ENCODE peak calls at places on chromosomes 6 and 20, in eight cellular contexts. B is lower leg skin, N is endothelial cell of umbilical vein, Q is uterus, I is Peyer's patch, M is gastrocnemius medialis, C is adrenal gland, K is testis. G is an unnamed sample.

GRCh38 chr20:7667194-7667593 is 273.1 kb downstream of the HAO1 start:
- DNase-seq in B (no peak), N (peak; percentile 80), Q (no peak), I (no peak), M (no peak), C (no peak), K (no peak), G (no peak)

GRCh38 chr20:15600565-15600964 is 972.7 kb downstream of the KIF16B start:
- DNase-seq in B (no peak), N (no peak), Q (no peak), I (no peak), M (no peak), C (no peak), K (no peak), G (no peak)

GRCh38 chr20:3172933-3173581 is at the start of gene LZTS3:
- DNase-seq in B (peak; percentile 95), N (peak; percentile 60), Q (peak; percentile 84), I (peak; percentile 76), M (peak; percentile 57), C (peak; percentile 71), K (peak; percentile 59), G (peak; percentile 89)

GRCh38 chr20:47456952-47457724 is 44.5 kb upstream of the NCOA3 start:
- DNase-seq in B (no peak), N (no peak), Q (no peak), I (no peak), M (no peak), C (no peak), K (no peak), G (no peak)

GRCh38 chr6:13282393-13283069 is 45.8 kb downstream of the TBC1D7 start:
- DNase-seq in B (no peak), N (no peak), Q (no peak), I (no peak), M (no peak), C (no peak), K (no peak), G (no peak)

GRCh38 chr6:157452096-157452495 is 71.1 kb downstream of the ZDHHC14 start:
- DNase-seq in B (no peak), N (no peak), Q (no peak), I (no peak), M (no peak), C (no peak), K (no peak), G (no peak)

GRCh38 chr6:52183131-52183530 is 3.0 kb upstream of the IL17A start:
- DNase-seq in B (no peak), N (no peak), Q (no peak), I (no peak), M (peak; percentile 13), C (no peak), K (no peak), G (no peak)

GRCh38 chr6:76792394-76792793 is 670.9 kb downstream of the HTR1B start:
- DNase-seq in B (no peak), N (no peak), Q (no peak), I (no peak), M (no peak), C (no peak), K (no peak), G (no peak)

GRCh38 chr20:1017677-1018076 is 15.6 kb upstream of the RSPO4 start:
- DNase-seq in B (no peak), N (no peak), Q (no peak), I (no peak), M (no peak), C (no peak), K (no peak), G (no peak)

GRCh38 chr6:154488802-154489437 is 21.6 kb downstream of the CNKSR3 start:
- DNase-seq in B (no peak), N (no peak), Q (no peak), I (no peak), M (no peak), C (no peak), K (no peak), G (no peak)

GRCh38 chr6:137801352-137802088 is 65.5 kb upstream of the TNFAIP3 start:
- DNase-seq in B (no peak), N (no peak), Q (no peak), I (peak; percentile 63), M (no peak), C (no peak), K (no peak), G (no peak)

GRCh38 chr20:14336667-14337066 is 745 bp downstream of the FLRT3 start:
- DNase-seq in B (no peak), N (no peak), Q (no peak), I (no peak), M (no peak), C (no peak), K (peak; percentile 34), G (no peak)

GRCh38 chr20:10115021-10115420 is 80.2 kb downstream of the ANKEF1 start:
- DNase-seq in B (no peak), N (no peak), Q (no peak), I (no peak), M (no peak), C (no peak), K (no peak), G (no peak)

GRCh38 chr6:5006182-5006581 is 2.3 kb upstream of the RPP40 start:
- DNase-seq in B (peak; percentile 58), N (no peak), Q (no peak), I (no peak), M (no peak), C (no peak), K (no peak), G (no peak)
- TF ChIP-seq CTCF in B (no peak), N (no peak), Q (no peak), I (no peak), M (no peak), C (no peak), K (no peak), G (no peak)

GRCh38 chr6:41732601-41733348 is 2.6 kb downstream of the TFEB start:
- DNase-seq in B (no peak), N (no peak), Q (no peak), I (no peak), M (peak; percentile 87), C (no peak), K (no peak), G (no peak)
- TF ChIP-seq POLR2A in B (no peak), N (no peak), Q (no peak), I (no peak), M (peak; percentile 49), C (no peak), K (no peak), G (no peak)

DNA sequence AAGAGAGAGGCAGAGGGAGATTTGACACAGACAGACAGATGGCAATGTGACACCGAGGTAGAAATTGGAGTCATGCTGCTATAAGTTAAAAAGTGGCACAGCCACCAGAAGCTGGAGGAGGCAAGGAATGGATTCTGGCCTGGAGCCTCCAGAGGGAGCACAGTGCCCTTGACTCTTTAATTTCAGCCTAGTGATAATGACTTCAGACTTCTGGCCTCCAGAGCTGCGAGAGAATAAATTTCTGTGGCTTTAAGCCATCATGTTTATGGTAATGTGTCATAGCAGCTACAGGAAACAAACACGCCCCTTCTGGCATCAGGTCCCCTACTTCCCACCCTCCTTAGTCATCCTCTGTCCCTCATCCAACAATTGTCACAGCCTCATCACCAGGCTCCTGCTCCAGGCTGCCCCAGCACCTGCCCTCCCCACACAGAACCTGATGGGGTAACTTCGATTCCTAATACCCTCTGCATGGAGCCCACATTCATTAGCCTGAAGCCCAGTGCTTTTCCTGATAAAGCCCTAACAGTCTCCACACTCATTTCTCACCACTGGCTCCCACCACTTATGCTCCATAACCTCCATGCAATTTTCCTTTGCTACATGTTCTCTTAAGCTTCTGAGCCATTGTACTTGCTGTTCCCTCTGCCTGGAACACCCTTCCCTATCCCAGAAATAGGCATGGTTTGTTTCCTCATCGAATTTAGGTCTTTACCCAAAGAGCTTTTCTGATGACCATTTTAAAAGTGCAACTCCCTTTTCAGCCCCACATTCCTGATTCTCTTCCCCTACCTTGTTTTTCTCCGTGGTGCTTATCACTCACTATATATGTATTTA is 69.7 kb upstream of the TOX2 start:
- DNase-seq in B (peak; percentile 23), N (peak; percentile 82), Q (no peak), I (no peak), M (no peak), C (no peak), K (peak; percentile 57), G (no peak)
- TF ChIP-seq CTCF in B (no peak), N (peak; percentile 28), Q (no peak), I (no peak), M (no peak), C (peak; percentile 38), K (no peak), G (no peak)

GRCh38 chr6:43773981-43774775 is 4.2 kb downstream of the VEGFA start:
- DNase-seq in B (no peak), N (no peak), Q (no peak), I (peak; percentile 50), M (peak; percentile 34), C (no peak), K (no peak), G (no peak)
- TF ChIP-seq POLR2A in B (no peak), N (no peak), Q (no peak), I (no peak), M (no peak), C (no peak), K (no peak), G (no peak)

GRCh38 chr20:12371955-12372354 is 454.3 kb downstream of the BTBD3 start:
- DNase-seq in B (no peak), N (no peak), Q (no peak), I (no peak), M (no peak), C (no peak), K (no peak), G (no peak)

DNA sequence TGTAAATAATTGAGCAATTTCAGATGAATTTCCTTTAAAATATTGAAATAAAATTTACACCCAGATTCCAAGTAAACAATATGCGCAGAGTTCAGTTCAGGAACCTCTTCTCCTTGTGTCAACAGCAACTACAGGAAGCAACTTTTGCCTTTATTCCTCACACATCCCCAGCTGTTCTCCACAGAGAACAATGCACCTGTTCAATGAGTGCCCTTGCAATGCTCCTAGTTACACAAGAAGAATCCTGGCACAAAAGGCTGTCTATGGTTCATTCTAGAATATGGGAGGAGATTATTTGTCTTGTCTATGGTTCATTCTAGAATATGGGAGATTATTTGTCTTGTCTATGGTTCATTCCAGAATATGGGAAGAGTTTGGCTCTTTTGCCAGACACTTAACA is 454.9 kb downstream of the BTBD3 start:
- DNase-seq in B (no peak), N (no peak), Q (no peak), I (no peak), M (no peak), C (no peak), K (no peak), G (no peak)
- TF ChIP-seq CTCF in B (no peak), N (no peak), Q (no peak), I (no peak), M (no peak), C (no peak), K (no peak), G (no peak)

GRCh38 chr6:4776493-4776966 is 326 bp downstream of the CDYL start:
- DNase-seq in B (peak; percentile 86), N (peak; percentile 40), Q (peak; percentile 39), I (no peak), M (no peak), C (no peak), K (peak; percentile 41), G (peak; percentile 73)

GRCh38 chr6:4774296-4774695 is 1.9 kb upstream of the CDYL start:
- DNase-seq in B (no peak), N (no peak), Q (no peak), I (no peak), M (no peak), C (no peak), K (no peak), G (no peak)

GRCh38 chr6:4775591-4776492 is at the start of gene CDYL:
- DNase-seq in B (peak; percentile 97), N (peak; percentile 82), Q (peak; percentile 84), I (peak; percentile 92), M (peak; percentile 85), C (peak; percentile 87), K (peak; percentile 82), G (peak; percentile 89)

GRCh38 chr6:4772750-4773149 is 3.5 kb upstream of the CDYL start:
- DNase-seq in B (no peak), N (no peak), Q (no peak), I (no peak), M (no peak), C (no peak), K (no peak), G (no peak)

GRCh38 chr6:4774715-4775590 is 1.3 kb upstream of the CDYL start:
- DNase-seq in B (peak; percentile 91), N (peak; percentile 22), Q (peak; percentile 36), I (no peak), M (peak; percentile 24), C (no peak), K (peak; percentile 34), G (peak; percentile 85)
- TF ChIP-seq POLR2A in B (no peak), N (no peak), Q (no peak), I (no peak), M (no peak), C (no peak), K (no peak), G (no peak)